ENCODE peak calls at places on chromosomes 6 and 20, in six cellular contexts. One of them, this sample, is unnamed.

GRCh38 chr20:19259182-19259591 is 46.7 kb downstream of the SLC24A3 start:
- DNase-seq in colonic mucosa: no peak
- DNase-seq in pancreas: no peak
- DNase-seq in heart left ventricle: no peak
- DNase-seq in IMR-90: no peak
- DNase-seq in PC-9: no peak
- DNase-seq in this sample: no peak

GRCh38 chr6:20404641-20405032 is 3.0 kb downstream of the E2F3 start:
- DNase-seq in IMR-90: peak; percentile 81
- DNase-seq in heart left ventricle: peak; percentile 28
- DNase-seq in colonic mucosa: peak; percentile 56
- DNase-seq in pancreas: no peak
- DNase-seq in PC-9: peak; percentile 59
- DNase-seq in this sample: peak; percentile 56

GRCh38 chr20:62367483-62368302 is 581 bp upstream of the LAMA5 start:
- DNase-seq in PC-9: peak; percentile 58
- DNase-seq in IMR-90: no peak
- DNase-seq in pancreas: no peak
- DNase-seq in colonic mucosa: no peak
- DNase-seq in heart left ventricle: peak; percentile 41
- DNase-seq in this sample: no peak

GRCh38 chr6:169738204-169738971 is 13.0 kb downstream of the DYNLT2 start:
- DNase-seq in IMR-90: no peak
- DNase-seq in colonic mucosa: no peak
- DNase-seq in heart left ventricle: no peak
- DNase-seq in PC-9: no peak
- DNase-seq in pancreas: no peak
- DNase-seq in this sample: no peak

GRCh38 chr20:18545566-18545965 is 21.7 kb upstream of the SMIM26 start:
- DNase-seq in pancreas: no peak
- DNase-seq in IMR-90: no peak
- DNase-seq in colonic mucosa: no peak
- DNase-seq in PC-9: no peak
- DNase-seq in heart left ventricle: no peak
- DNase-seq in this sample: no peak

GRCh38 chr6:5752282-5752681 is 254.4 kb downstream of the NRN1 start:
- DNase-seq in heart left ventricle: no peak
- DNase-seq in IMR-90: peak; percentile 82
- DNase-seq in PC-9: no peak
- DNase-seq in colonic mucosa: no peak
- DNase-seq in pancreas: no peak
- DNase-seq in this sample: peak; percentile 50

GRCh38 chr6:108114861-108115597 is 40.5 kb upstream of the OSTM1 start:
- DNase-seq in PC-9: no peak
- DNase-seq in heart left ventricle: peak; percentile 63
- DNase-seq in pancreas: peak; percentile 60
- DNase-seq in IMR-90: peak; percentile 55
- DNase-seq in colonic mucosa: peak; percentile 36
- DNase-seq in this sample: no peak

GRCh38 chr6:169172435-169172834 is 81.2 kb downstream of the THBS2 start:
- DNase-seq in heart left ventricle: no peak
- DNase-seq in colonic mucosa: no peak
- DNase-seq in IMR-90: peak; percentile 55
- DNase-seq in pancreas: no peak
- DNase-seq in PC-9: no peak
- DNase-seq in this sample: peak; percentile 85

GRCh38 chr6:120147218-120147871 is 797.8 kb upstream of the MAN1A1 start:
- DNase-seq in pancreas: no peak
- DNase-seq in PC-9: no peak
- DNase-seq in heart left ventricle: no peak
- DNase-seq in colonic mucosa: no peak
- DNase-seq in IMR-90: no peak
- DNase-seq in this sample: peak; percentile 10

GRCh38 chr20:17655865-17656489 is 26.1 kb downstream of the RRBP1 start:
- DNase-seq in PC-9: no peak
- DNase-seq in pancreas: peak; percentile 9
- DNase-seq in IMR-90: peak; percentile 67
- DNase-seq in colonic mucosa: no peak
- DNase-seq in heart left ventricle: no peak
- DNase-seq in this sample: no peak

GRCh38 chr6:125749864-125750691 is 646 bp downstream of the HEY2 start:
- DNase-seq in colonic mucosa: peak; percentile 20
- DNase-seq in pancreas: no peak
- DNase-seq in PC-9: no peak
- DNase-seq in IMR-90: no peak
- DNase-seq in heart left ventricle: peak; percentile 44
- DNase-seq in this sample: no peak

GRCh38 chr20:36866681-36867485 is 9.1 kb upstream of the TLDC2 start:
- DNase-seq in PC-9: no peak
- DNase-seq in pancreas: no peak
- DNase-seq in heart left ventricle: no peak
- DNase-seq in colonic mucosa: no peak
- DNase-seq in IMR-90: peak; percentile 64
- DNase-seq in this sample: no peak

GRCh38 chr20:16606468-16606867 is 33.2 kb upstream of the KIF16B start:
- DNase-seq in PC-9: no peak
- DNase-seq in colonic mucosa: no peak
- DNase-seq in IMR-90: no peak
- DNase-seq in heart left ventricle: no peak
- DNase-seq in pancreas: no peak
- DNase-seq in this sample: no peak

GRCh38 chr6:29653452-29654038 is 3.3 kb upstream of the MOG start:
- DNase-seq in IMR-90: peak; percentile 80
- DNase-seq in PC-9: peak; percentile 46
- DNase-seq in heart left ventricle: peak; percentile 39
- DNase-seq in pancreas: peak; percentile 28
- DNase-seq in colonic mucosa: peak; percentile 42
- DNase-seq in this sample: no peak

GRCh38 chr6:47306887-47307286 is 2.8 kb downstream of the TNFRSF21 start:
- DNase-seq in colonic mucosa: no peak
- DNase-seq in pancreas: no peak
- DNase-seq in IMR-90: no peak
- DNase-seq in PC-9: no peak
- DNase-seq in heart left ventricle: no peak
- DNase-seq in this sample: no peak

GRCh38 chr6:27503436-27504030 is 30.6 kb upstream of the ZNF184 start:
- DNase-seq in PC-9: peak; percentile 75
- DNase-seq in heart left ventricle: peak; percentile 40
- DNase-seq in IMR-90: peak; percentile 78
- DNase-seq in pancreas: peak; percentile 30
- DNase-seq in colonic mucosa: peak; percentile 79
- DNase-seq in this sample: peak; percentile 34

GRCh38 chr6:69663215-69663614 is 133.6 kb downstream of the LMBRD1 start:
- DNase-seq in pancreas: no peak
- DNase-seq in colonic mucosa: no peak
- DNase-seq in heart left ventricle: no peak
- DNase-seq in IMR-90: no peak
- DNase-seq in PC-9: no peak
- DNase-seq in this sample: no peak

GRCh38 chr20:25250508-25250907 is 2.6 kb downstream of the PYGB start:
- DNase-seq in PC-9: no peak
- DNase-seq in IMR-90: peak; percentile 18
- DNase-seq in pancreas: no peak
- DNase-seq in heart left ventricle: no peak
- DNase-seq in colonic mucosa: peak; percentile 24
- DNase-seq in this sample: no peak

GRCh38 chr6:151822252-151823111 is 15.0 kb downstream of the ESR1 start:
- DNase-seq in IMR-90: no peak
- DNase-seq in colonic mucosa: no peak
- DNase-seq in pancreas: no peak
- DNase-seq in PC-9: no peak
- DNase-seq in heart left ventricle: no peak
- DNase-seq in this sample: no peak

GRCh38 chr6:169321546-169321945 is 67.9 kb upstream of the THBS2 start:
- DNase-seq in PC-9: no peak
- DNase-seq in colonic mucosa: no peak
- DNase-seq in heart left ventricle: no peak
- DNase-seq in pancreas: no peak
- DNase-seq in IMR-90: no peak
- DNase-seq in this sample: no peak

GRCh38 chr6:7776509-7776908 is 50.6 kb downstream of the BMP6 start:
- DNase-seq in heart left ventricle: no peak
- DNase-seq in pancreas: no peak
- DNase-seq in PC-9: no peak
- DNase-seq in colonic mucosa: no peak
- DNase-seq in IMR-90: no peak
- DNase-seq in this sample: no peak
- H3K4me1 ChIP-seq in heart left ventricle: no peaks in the 10 kb centered on the region
- H3K4me1 ChIP-seq in pancreas: no peaks in the 10 kb centered on the region
- H3K4me1 ChIP-seq in PC-9: no peaks in the 10 kb centered on the region
- H3K4me1 ChIP-seq in colonic mucosa: no peaks in the 10 kb centered on the region
- H3K4me1 ChIP-seq in IMR-90: peaks cover 5% of the 10 kb centered on the region
- H3K4me1 ChIP-seq in this sample: no peaks in the 10 kb centered on the region

DNA sequence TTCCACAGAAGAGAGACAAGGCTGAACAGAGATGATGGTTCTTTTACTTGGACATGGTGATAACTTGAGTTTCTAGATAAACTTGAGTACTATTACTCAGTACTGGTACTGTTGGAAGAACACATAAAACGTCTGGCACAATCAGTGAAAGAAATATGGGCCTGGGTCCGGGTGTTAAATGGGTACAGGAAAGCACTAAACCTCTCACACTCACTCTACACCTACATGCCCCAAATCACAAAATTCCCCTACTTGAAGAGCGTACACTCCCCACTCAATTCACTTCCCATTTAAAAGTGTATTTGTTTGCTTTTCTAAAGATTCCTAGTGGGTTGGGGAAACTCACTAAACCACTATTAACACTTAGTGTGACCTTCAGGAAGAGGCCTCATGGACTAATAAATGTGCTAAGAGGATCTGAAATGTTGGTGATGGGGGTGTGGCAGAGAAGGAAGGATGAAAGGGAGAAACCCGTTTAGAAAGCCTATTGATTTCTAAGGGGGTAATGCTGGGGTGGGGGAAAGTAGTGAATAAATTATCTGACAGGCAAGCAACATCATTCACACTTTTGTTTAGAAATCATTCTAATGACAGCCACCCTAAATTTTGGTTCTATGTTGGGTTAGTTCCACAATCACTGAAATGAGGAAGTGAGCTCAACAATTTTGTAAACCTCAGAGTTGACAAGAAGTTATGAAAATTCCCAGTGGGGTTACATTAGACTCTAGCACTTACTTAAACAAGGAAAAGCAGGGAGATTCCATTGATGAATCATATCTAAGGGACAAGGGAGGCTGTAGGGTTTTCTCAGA is 222.6 kb upstream of the MARCKS start:
- DNase-seq in PC-9: peak; percentile 82
- DNase-seq in colonic mucosa: no peak
- DNase-seq in pancreas: no peak
- DNase-seq in heart left ventricle: no peak
- DNase-seq in IMR-90: peak; percentile 87
- DNase-seq in this sample: peak; percentile 45
- H3K4me1 ChIP-seq in PC-9: peaks cover 68% of the 10 kb centered on the region
- H3K4me1 ChIP-seq in colonic mucosa: peaks cover 11% of the 10 kb centered on the region
- H3K4me1 ChIP-seq in pancreas: peaks cover 20% of the 10 kb centered on the region
- H3K4me1 ChIP-seq in heart left ventricle: peaks cover 22% of the 10 kb centered on the region
- H3K4me1 ChIP-seq in IMR-90: peaks cover 25% of the 10 kb centered on the region
- H3K4me1 ChIP-seq in this sample: peaks cover 40% of the 10 kb centered on the region

GRCh38 chr20:49813305-49813974 is 812 bp downstream of the SLC9A8 start:
- DNase-seq in PC-9: peak; percentile 32
- DNase-seq in heart left ventricle: no peak
- DNase-seq in colonic mucosa: no peak
- DNase-seq in IMR-90: no peak
- DNase-seq in pancreas: no peak
- DNase-seq in this sample: no peak
- H3K4me1 ChIP-seq in PC-9: peaks cover 69% of the 10 kb centered on the region
- H3K4me1 ChIP-seq in heart left ventricle: peaks cover 13% of the 10 kb centered on the region
- H3K4me1 ChIP-seq in colonic mucosa: peaks cover 8% of the 10 kb centered on the region
- H3K4me1 ChIP-seq in IMR-90: peaks cover 7% of the 10 kb centered on the region
- H3K4me1 ChIP-seq in pancreas: no peaks in the 10 kb centered on the region
- H3K4me1 ChIP-seq in this sample: peaks cover 2% of the 10 kb centered on the region

DNA sequence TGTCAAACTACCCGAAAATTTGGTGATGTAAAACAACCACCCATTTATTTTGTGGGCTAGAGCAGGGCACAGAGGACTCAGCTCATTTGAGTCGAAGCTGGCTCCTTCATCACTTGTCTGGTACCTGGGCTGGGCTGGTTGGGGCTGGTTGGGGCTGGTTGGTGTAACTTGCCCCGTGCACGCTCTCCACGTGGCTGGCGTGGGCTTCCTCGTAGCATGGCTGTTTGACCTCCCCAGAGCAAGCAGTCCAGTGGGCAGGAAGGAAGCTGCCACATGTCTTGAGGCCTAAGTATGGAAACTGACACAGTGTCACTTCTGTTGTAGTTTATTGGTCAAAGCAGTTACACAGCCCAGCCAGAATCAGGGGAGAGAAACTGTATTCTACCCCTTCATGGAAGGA is 27.1 kb downstream of the BCAS4 start:
- DNase-seq in IMR-90: no peak
- DNase-seq in heart left ventricle: no peak
- DNase-seq in pancreas: no peak
- DNase-seq in PC-9: no peak
- DNase-seq in colonic mucosa: no peak
- DNase-seq in this sample: no peak
- H3K4me1 ChIP-seq in IMR-90: peaks cover 22% of the 10 kb centered on the region
- H3K4me1 ChIP-seq in heart left ventricle: no peaks in the 10 kb centered on the region
- H3K4me1 ChIP-seq in pancreas: no peaks in the 10 kb centered on the region
- H3K4me1 ChIP-seq in PC-9: peaks cover 10% of the 10 kb centered on the region
- H3K4me1 ChIP-seq in colonic mucosa: peaks cover 3% of the 10 kb centered on the region
- H3K4me1 ChIP-seq in this sample: peaks cover 4% of the 10 kb centered on the region

GRCh38 chr6:1598886-1599285 is 10.8 kb upstream of the FOXC1 start:
- DNase-seq in colonic mucosa: no peak
- DNase-seq in pancreas: no peak
- DNase-seq in PC-9: no peak
- DNase-seq in IMR-90: no peak
- DNase-seq in heart left ventricle: no peak
- DNase-seq in this sample: no peak
- H3K4me1 ChIP-seq in colonic mucosa: no peaks in the 10 kb centered on the region
- H3K4me1 ChIP-seq in pancreas: no peaks in the 10 kb centered on the region
- H3K4me1 ChIP-seq in PC-9: no peaks in the 10 kb centered on the region
- H3K4me1 ChIP-seq in IMR-90: peaks cover 11% of the 10 kb centered on the region
- H3K4me1 ChIP-seq in heart left ventricle: peaks cover 6% of the 10 kb centered on the region
- H3K4me1 ChIP-seq in this sample: no peaks in the 10 kb centered on the region